ENCODE peak calls at places on chromosome 20, in six cellular contexts. One of them, this sample, is unnamed.

GRCh38 chr20:432677-433299 is 24.7 kb downstream of the RBCK1 start:
- DNase-seq in HCT116: no peak
- DNase-seq in adrenal gland: no peak
- DNase-seq in lower leg skin: peak; percentile 73
- DNase-seq in sigmoid colon: no peak
- DNase-seq in uterus: no peak
- DNase-seq in this sample: no peak

GRCh38 chr20:41408131-41408789 is 41.6 kb upstream of the EMILIN3 start:
- DNase-seq in lower leg skin: no peak
- DNase-seq in adrenal gland: no peak
- DNase-seq in HCT116: no peak
- DNase-seq in uterus: no peak
- DNase-seq in sigmoid colon: no peak
- DNase-seq in this sample: no peak

GRCh38 chr20:46992640-46993035 is 98.0 kb downstream of the EYA2 start:
- DNase-seq in lower leg skin: peak; percentile 49
- DNase-seq in sigmoid colon: no peak
- DNase-seq in uterus: no peak
- DNase-seq in HCT116: no peak
- DNase-seq in adrenal gland: no peak
- DNase-seq in this sample: no peak

GRCh38 chr20:33038243-33038642 is 6.8 kb downstream of the BPIFB6 start:
- DNase-seq in HCT116: no peak
- DNase-seq in sigmoid colon: no peak
- DNase-seq in lower leg skin: no peak
- DNase-seq in uterus: no peak
- DNase-seq in adrenal gland: no peak
- DNase-seq in this sample: no peak

GRCh38 chr20:38859070-38859690 is 53.7 kb downstream of the PPP1R16B start:
- DNase-seq in HCT116: no peak
- DNase-seq in lower leg skin: no peak
- DNase-seq in sigmoid colon: no peak
- DNase-seq in uterus: no peak
- DNase-seq in adrenal gland: peak; percentile 29
- DNase-seq in this sample: no peak

GRCh38 chr20:41645372-41645771 is 27.2 kb upstream of the CHD6 start:
- DNase-seq in uterus: no peak
- DNase-seq in HCT116: no peak
- DNase-seq in adrenal gland: no peak
- DNase-seq in sigmoid colon: no peak
- DNase-seq in lower leg skin: no peak
- DNase-seq in this sample: no peak

GRCh38 chr20:47318596-47319516 is 37.6 kb downstream of the ZMYND8 start:
- DNase-seq in HCT116: no peak
- DNase-seq in lower leg skin: peak; percentile 95
- DNase-seq in uterus: peak; percentile 84
- DNase-seq in adrenal gland: peak; percentile 96
- DNase-seq in sigmoid colon: peak; percentile 96
- DNase-seq in this sample: no peak

GRCh38 chr20:48661575-48662473 is 166.0 kb downstream of the PREX1 start:
- DNase-seq in lower leg skin: no peak
- DNase-seq in sigmoid colon: no peak
- DNase-seq in uterus: no peak
- DNase-seq in adrenal gland: no peak
- DNase-seq in HCT116: no peak
- DNase-seq in this sample: no peak

GRCh38 chr20:16283307-16283706 is 289.9 kb downstream of the KIF16B start:
- DNase-seq in uterus: no peak
- DNase-seq in adrenal gland: no peak
- DNase-seq in sigmoid colon: no peak
- DNase-seq in lower leg skin: no peak
- DNase-seq in HCT116: no peak
- DNase-seq in this sample: no peak

GRCh38 chr20:8299921-8300320 is 167.9 kb downstream of the PLCB1 start:
- DNase-seq in adrenal gland: no peak
- DNase-seq in uterus: no peak
- DNase-seq in HCT116: no peak
- DNase-seq in sigmoid colon: no peak
- DNase-seq in lower leg skin: no peak
- DNase-seq in this sample: no peak

GRCh38 chr20:56187791-56188190 is 60.7 kb upstream of the MC3R start:
- DNase-seq in adrenal gland: no peak
- DNase-seq in sigmoid colon: no peak
- DNase-seq in HCT116: no peak
- DNase-seq in lower leg skin: peak; percentile 17
- DNase-seq in uterus: no peak
- DNase-seq in this sample: peak; percentile 56

GRCh38 chr20:52242237-52243230 is 51.0 kb upstream of the ZFP64 start:
- DNase-seq in HCT116: no peak
- DNase-seq in sigmoid colon: no peak
- DNase-seq in uterus: no peak
- DNase-seq in lower leg skin: no peak
- DNase-seq in adrenal gland: no peak
- DNase-seq in this sample: no peak

GRCh38 chr20:33408716-33409654 is 7.7 kb upstream of the CDK5RAP1 start:
- DNase-seq in HCT116: no peak
- DNase-seq in sigmoid colon: no peak
- DNase-seq in lower leg skin: no peak
- DNase-seq in adrenal gland: no peak
- DNase-seq in uterus: no peak
- DNase-seq in this sample: no peak

GRCh38 chr20:16747291-16747811 is 807 bp upstream of the OTOR start:
- DNase-seq in lower leg skin: no peak
- DNase-seq in HCT116: no peak
- DNase-seq in sigmoid colon: no peak
- DNase-seq in uterus: no peak
- DNase-seq in adrenal gland: no peak
- DNase-seq in this sample: no peak

GRCh38 chr20:32830437-32830836 is 10.7 kb downstream of the MAPRE1 start:
- DNase-seq in lower leg skin: no peak
- DNase-seq in HCT116: no peak
- DNase-seq in adrenal gland: peak; percentile 72
- DNase-seq in sigmoid colon: no peak
- DNase-seq in uterus: no peak
- DNase-seq in this sample: no peak

GRCh38 chr20:1871807-1872455 is 23.3 kb upstream of the SIRPA start:
- DNase-seq in lower leg skin: no peak
- DNase-seq in HCT116: no peak
- DNase-seq in uterus: no peak
- DNase-seq in adrenal gland: no peak
- DNase-seq in sigmoid colon: no peak
- DNase-seq in this sample: no peak

GRCh38 chr20:34074101-34074760 is 37.8 kb downstream of the EIF2S2 start:
- DNase-seq in HCT116: no peak
- DNase-seq in adrenal gland: no peak
- DNase-seq in sigmoid colon: peak; percentile 32
- DNase-seq in lower leg skin: no peak
- DNase-seq in uterus: no peak
- DNase-seq in this sample: no peak

GRCh38 chr20:37220796-37221195 is 40.8 kb downstream of the GHRH start:
- DNase-seq in adrenal gland: peak; percentile 40
- DNase-seq in sigmoid colon: no peak
- DNase-seq in HCT116: no peak
- DNase-seq in uterus: no peak
- DNase-seq in lower leg skin: no peak
- DNase-seq in this sample: no peak

GRCh38 chr20:10682939-10683338 is 9.1 kb upstream of the JAG1 start:
- DNase-seq in sigmoid colon: no peak
- DNase-seq in lower leg skin: no peak
- DNase-seq in HCT116: no peak
- DNase-seq in adrenal gland: no peak
- DNase-seq in uterus: no peak
- DNase-seq in this sample: no peak

GRCh38 chr20:7765221-7765620 is 175.0 kb downstream of the HAO1 start:
- DNase-seq in sigmoid colon: no peak
- DNase-seq in lower leg skin: no peak
- DNase-seq in HCT116: no peak
- DNase-seq in uterus: no peak
- DNase-seq in adrenal gland: no peak
- DNase-seq in this sample: no peak

GRCh38 chr20:52192296-52193007 is 873 bp upstream of the ZFP64 start:
- DNase-seq in HCT116: peak; percentile 38
- DNase-seq in lower leg skin: no peak
- DNase-seq in adrenal gland: peak; percentile 66
- DNase-seq in uterus: no peak
- DNase-seq in sigmoid colon: no peak
- DNase-seq in this sample: no peak

GRCh38 chr20:51767867-51768758 is at the start of gene ATP9A:
- DNase-seq in uterus: peak; percentile 38
- DNase-seq in HCT116: no peak
- DNase-seq in sigmoid colon: peak; percentile 69
- DNase-seq in adrenal gland: no peak
- DNase-seq in lower leg skin: peak; percentile 86
- DNase-seq in this sample: peak; percentile 61

GRCh38 chr20:6502999-6503398 is 264.5 kb upstream of the BMP2 start:
- DNase-seq in sigmoid colon: no peak
- DNase-seq in lower leg skin: no peak
- DNase-seq in HCT116: no peak
- DNase-seq in adrenal gland: no peak
- DNase-seq in uterus: no peak
- DNase-seq in this sample: no peak

GRCh38 chr20:50399003-50399916 is 110.9 kb upstream of the PTPN1 start:
- DNase-seq in sigmoid colon: peak; percentile 92
- DNase-seq in lower leg skin: no peak
- DNase-seq in HCT116: no peak
- DNase-seq in adrenal gland: peak; percentile 92
- DNase-seq in uterus: peak; percentile 70
- DNase-seq in this sample: no peak

GRCh38 chr20:17843246-17844132 is 125.1 kb downstream of the SNX5 start:
- DNase-seq in adrenal gland: peak; percentile 65
- DNase-seq in uterus: peak; percentile 45
- DNase-seq in lower leg skin: no peak
- DNase-seq in HCT116: peak; percentile 88
- DNase-seq in sigmoid colon: peak; percentile 76
- DNase-seq in this sample: no peak

GRCh38 chr20:36303020-36303595 is 3.0 kb upstream of the DLGAP4 start:
- DNase-seq in HCT116: no peak
- DNase-seq in lower leg skin: peak; percentile 57
- DNase-seq in uterus: no peak
- DNase-seq in adrenal gland: peak; percentile 2
- DNase-seq in sigmoid colon: no peak
- DNase-seq in this sample: no peak

GRCh38 chr20:1827974-1828785 is 67.0 kb upstream of the SIRPA start:
- DNase-seq in lower leg skin: no peak
- DNase-seq in adrenal gland: peak; percentile 91
- DNase-seq in sigmoid colon: peak; percentile 76
- DNase-seq in HCT116: peak; percentile 24
- DNase-seq in uterus: no peak
- DNase-seq in this sample: no peak

GRCh38 chr20:59020938-59021551 is 1.8 kb downstream of the TUBB1 start:
- DNase-seq in adrenal gland: peak; percentile 17
- DNase-seq in uterus: no peak
- DNase-seq in lower leg skin: no peak
- DNase-seq in sigmoid colon: no peak
- DNase-seq in HCT116: no peak
- DNase-seq in this sample: no peak
- TF ChIP-seq POLR2A in adrenal gland: no peak
- TF ChIP-seq POLR2A in uterus: no peak
- TF ChIP-seq POLR2A in lower leg skin: no peak
- TF ChIP-seq POLR2A in sigmoid colon: no peak
- TF ChIP-seq POLR2A in HCT116: no peak
- TF ChIP-seq POLR2A in this sample: no peak

DNA sequence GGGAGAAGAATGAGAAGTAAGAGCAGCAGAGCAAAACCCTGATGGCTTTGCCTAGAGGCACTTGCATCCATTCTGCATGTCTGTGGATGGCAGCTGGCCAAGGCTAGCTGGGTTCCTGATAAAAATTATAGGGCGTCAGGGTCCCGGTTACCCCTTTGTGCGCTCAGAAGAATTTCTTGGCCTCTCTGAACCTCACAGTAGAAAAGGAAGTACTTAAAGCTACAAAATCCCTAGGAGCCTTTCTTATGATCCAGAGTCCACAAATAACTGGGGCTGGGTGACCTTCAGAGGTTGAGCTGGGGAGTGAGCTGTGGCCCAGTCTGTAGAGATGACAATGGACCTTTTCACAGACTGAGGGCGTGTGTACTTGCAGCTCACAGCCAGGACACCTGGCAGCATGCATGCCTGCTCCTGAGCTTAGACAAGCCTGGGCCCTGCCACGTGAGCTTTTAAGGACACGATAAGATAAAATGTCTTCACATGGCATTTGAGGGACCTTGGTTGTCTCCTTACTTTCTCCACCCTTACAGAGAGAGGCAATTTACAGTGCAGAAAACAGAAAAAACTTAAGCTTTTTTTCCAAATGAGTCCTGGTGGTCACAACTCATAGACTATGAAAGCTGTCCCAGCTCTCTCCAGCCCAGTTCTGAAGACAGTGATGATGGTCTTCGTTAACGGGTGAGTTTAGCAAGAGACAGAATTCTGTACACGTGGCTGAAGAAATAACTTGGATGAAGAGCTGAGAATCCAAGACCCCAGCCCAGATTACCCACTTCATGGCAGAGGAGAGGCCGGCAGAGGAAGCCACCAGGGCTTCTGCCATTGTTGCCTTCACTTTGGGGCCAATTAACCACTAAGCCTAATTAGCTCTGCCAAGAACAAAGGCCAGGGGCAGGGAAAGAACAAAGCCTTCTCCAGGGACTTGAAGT is 50.3 kb downstream of the FOXA2 start:
- DNase-seq in adrenal gland: no peak
- DNase-seq in uterus: no peak
- DNase-seq in lower leg skin: no peak
- DNase-seq in HCT116: no peak
- DNase-seq in sigmoid colon: no peak
- DNase-seq in this sample: no peak
- TF ChIP-seq POLR2A in adrenal gland: no peak
- TF ChIP-seq POLR2A in uterus: no peak
- TF ChIP-seq POLR2A in lower leg skin: no peak
- TF ChIP-seq POLR2A in HCT116: no peak
- TF ChIP-seq POLR2A in sigmoid colon: no peak
- TF ChIP-seq POLR2A in this sample: no peak

GRCh38 chr20:43514062-43514971 is 6.8 kb downstream of the L3MBTL1 start:
- DNase-seq in lower leg skin: peak; percentile 98
- DNase-seq in adrenal gland: peak; percentile 99
- DNase-seq in uterus: peak; percentile 99
- DNase-seq in HCT116: peak; percentile 96
- DNase-seq in sigmoid colon: peak; percentile 99
- DNase-seq in this sample: peak; percentile 93
- TF ChIP-seq POLR2A in lower leg skin: no peak
- TF ChIP-seq POLR2A in adrenal gland: no peak
- TF ChIP-seq POLR2A in uterus: no peak
- TF ChIP-seq POLR2A in HCT116: no peak
- TF ChIP-seq POLR2A in sigmoid colon: no peak
- TF ChIP-seq POLR2A in this sample: peak; percentile 57

GRCh38 chr20:20273281-20273680 is 94.6 kb upstream of the INSM1 start:
- DNase-seq in uterus: no peak
- DNase-seq in HCT116: no peak
- DNase-seq in sigmoid colon: no peak
- DNase-seq in adrenal gland: no peak
- DNase-seq in lower leg skin: no peak
- DNase-seq in this sample: no peak

GRCh38 chr20:20271277-20271676 is 96.6 kb upstream of the INSM1 start:
- DNase-seq in uterus: no peak
- DNase-seq in adrenal gland: no peak
- DNase-seq in HCT116: no peak
- DNase-seq in lower leg skin: no peak
- DNase-seq in sigmoid colon: no peak
- DNase-seq in this sample: no peak

GRCh38 chr20:20277772-20278382 is 90.0 kb upstream of the INSM1 start:
- DNase-seq in uterus: no peak
- DNase-seq in sigmoid colon: no peak
- DNase-seq in lower leg skin: no peak
- DNase-seq in HCT116: no peak
- DNase-seq in adrenal gland: no peak
- DNase-seq in this sample: no peak

GRCh38 chr20:20276806-20277530 is 90.9 kb upstream of the INSM1 start:
- DNase-seq in lower leg skin: no peak
- DNase-seq in HCT116: no peak
- DNase-seq in uterus: no peak
- DNase-seq in adrenal gland: peak; percentile 62
- DNase-seq in sigmoid colon: no peak
- DNase-seq in this sample: no peak
- TF ChIP-seq POLR2A in lower leg skin: no peak
- TF ChIP-seq POLR2A in HCT116: no peak
- TF ChIP-seq POLR2A in uterus: no peak
- TF ChIP-seq POLR2A in adrenal gland: no peak
- TF ChIP-seq POLR2A in sigmoid colon: no peak
- TF ChIP-seq POLR2A in this sample: no peak